ENCODE peak calls at places on chromosome 19, in six cellular contexts. Y is endothelial cell, X is retina, J is brain microvascular endothelial cell, V is choroid plexus epithelial cell, M is ACHN. K is an unnamed sample.

GRCh38 chr19:33470686-33471085 is 50.9 kb downstream of the PEPD start:
- DNase-seq in Y (no peak), X (no peak), J (no peak), V (no peak), M (no peak), K (no peak)

GRCh38 chr19:51726049-51726448 is 2.3 kb upstream of the HAS1 start:
- DNase-seq in Y (no peak), X (no peak), J (peak), V (peak), M (no peak), K (no peak)

GRCh38 chr19:19405919-19406877 is 723 bp downstream of the GATAD2A start:
- DNase-seq in Y (peak), X (peak), J (no peak), V (peak), M (peak), K (peak)

GRCh38 chr19:18833849-18834643 is 2.3 kb downstream of the UPF1 start:
- DNase-seq in Y (no peak), X (no peak), J (no peak), V (no peak), M (no peak), K (no peak)

GRCh38 chr19:12333162-12334159 is at the start of gene ZNF563:
- DNase-seq in Y (peak), X (peak), J (peak), V (peak), M (no peak), K (peak)

GRCh38 chr19:2695288-2695866 is 7.1 kb downstream of the GNG7 start:
- DNase-seq in Y (peak), X (no peak), J (no peak), V (no peak), M (no peak), K (no peak)

GRCh38 chr19:14632286-14632685 is 42.4 kb downstream of the ADGRE3 start:
- DNase-seq in Y (no peak), X (no peak), J (peak), V (peak), M (peak), K (peak)

GRCh38 chr19:1725100-1726064 is 27.9 kb upstream of the ONECUT3 start:
- DNase-seq in Y (peak), X (peak), J (no peak), V (peak), M (peak), K (no peak)

GRCh38 chr19:34480971-34481821 is at the start of gene WTIP:
- DNase-seq in Y (peak), X (peak), J (peak), V (peak), M (peak), K (no peak)

GRCh38 chr19:50703915-50704548 is 15.6 kb downstream of the SHANK1 start:
- DNase-seq in Y (no peak), X (no peak), J (no peak), V (no peak), M (no peak), K (no peak)

GRCh38 chr19:10432736-10433130 is 12.4 kb downstream of the PDE4A start:
- DNase-seq in Y (no peak), X (no peak), J (no peak), V (no peak), M (no peak), K (no peak)

GRCh38 chr19:30226464-30227070 is 145.6 kb upstream of the ZNF536 start:
- DNase-seq in Y (no peak), X (peak), J (no peak), V (no peak), M (no peak), K (no peak)

GRCh38 chr19:50658438-50659317 is 9.4 kb downstream of the C19orf81 start:
- DNase-seq in Y (peak), X (peak), J (peak), V (peak), M (peak), K (peak)

GRCh38 chr19:55342044-55342531 is 2.4 kb downstream of the KMT5C start:
- DNase-seq in Y (no peak), X (no peak), J (no peak), V (no peak), M (no peak), K (no peak)

GRCh38 chr19:8209111-8209964 is at the start of gene CERS4:
- DNase-seq in Y (peak), X (peak), J (peak), V (peak), M (peak), K (no peak)

GRCh38 chr19:998064-998463 is 2.2 kb upstream of the GRIN3B start:
- DNase-seq in Y (no peak), X (no peak), J (no peak), V (no peak), M (no peak), K (no peak)

GRCh38 chr19:15448778-15449619 is 757 bp downstream of the WIZ start:
- DNase-seq in Y (no peak), X (peak), J (no peak), V (no peak), M (no peak), K (peak)

GRCh38 chr19:49637865-49638350 is 2.0 kb downstream of the RRAS start:
- DNase-seq in Y (peak), X (no peak), J (peak), V (peak), M (peak), K (no peak)

GRCh38 chr19:58558623-58559274 is 338 bp upstream of the UBE2M start:
- DNase-seq in Y (peak), X (peak), J (peak), V (peak), M (peak), K (peak)

GRCh38 chr19:1862424-1863307 is 713 bp downstream of the KLF16 start:
- DNase-seq in Y (no peak), X (peak), J (no peak), V (no peak), M (peak), K (peak)

GRCh38 chr19:2618611-2619010 is 83.9 kb downstream of the GNG7 start:
- DNase-seq in Y (no peak), X (no peak), J (no peak), V (no peak), M (peak), K (peak)

GRCh38 chr19:29845576-29846176 is 33.9 kb downstream of the CCNE1 start:
- DNase-seq in Y (no peak), X (no peak), J (peak), V (peak), M (peak), K (no peak)

GRCh38 chr19:45955905-45956608 is 17.6 kb downstream of the NOVA2 start:
- DNase-seq in Y (no peak), X (no peak), J (peak), V (no peak), M (no peak), K (no peak)

GRCh38 chr19:18233224-18233825 is 7.1 kb upstream of the PDE4C start:
- DNase-seq in Y (peak), X (no peak), J (no peak), V (peak), M (peak), K (peak)

GRCh38 chr19:7743425-7743841 is 3.9 kb downstream of the CD209 start:
- DNase-seq in Y (no peak), X (no peak), J (no peak), V (no peak), M (no peak), K (no peak)

GRCh38 chr19:47757617-47758432 is 12.5 kb downstream of the NOP53 start:
- DNase-seq in Y (no peak), X (no peak), J (no peak), V (no peak), M (no peak), K (no peak)

GRCh38 chr19:1164684-1165531 is 9.2 kb downstream of the SBNO2 start:
- DNase-seq in Y (no peak), X (no peak), J (no peak), V (no peak), M (no peak), K (no peak)

GRCh38 chr19:7718668-7719067 is 13.2 kb downstream of the CLEC4G start:
- DNase-seq in Y (no peak), X (no peak), J (no peak), V (no peak), M (no peak), K (no peak)

GRCh38 chr19:18140473-18140872 is 12.5 kb upstream of the PIK3R2 start:
- DNase-seq in Y (no peak), X (no peak), J (no peak), V (no peak), M (no peak), K (no peak)

GRCh38 chr19:18443406-18443805 is 5.5 kb upstream of the ISYNA1 start:
- DNase-seq in Y (no peak), X (no peak), J (no peak), V (no peak), M (no peak), K (no peak)

GRCh38 chr19:46602392-46603194 is 1.5 kb downstream of the CALM3 start:
- DNase-seq in Y (peak), X (peak), J (no peak), V (no peak), M (no peak), K (peak)

GRCh38 chr19:38478273-38478971 is 44.9 kb downstream of the RYR1 start:
- DNase-seq in Y (peak), X (no peak), J (peak), V (peak), M (peak), K (peak)

GRCh38 chr19:3065675-3066357 is 3.5 kb upstream of the TLE5 start:
- DNase-seq in Y (no peak), X (no peak), J (no peak), V (no peak), M (no peak), K (no peak)

GRCh38 chr19:33290082-33290815 is 12.1 kb downstream of the CEBPA start:
- DNase-seq in Y (no peak), X (no peak), J (no peak), V (no peak), M (no peak), K (no peak)

GRCh38 chr19:16382775-16383543 is 58.3 kb downstream of the KLF2 start:
- DNase-seq in Y (peak), X (peak), J (peak), V (peak), M (peak), K (peak)

GRCh38 chr19:30049226-30049625 is 107.2 kb downstream of the URI1 start:
- DNase-seq in Y (no peak), X (no peak), J (no peak), V (no peak), M (no peak), K (no peak)